ENCODE peak calls at places on chromosomes 5 and 9, in ten cellular contexts. E, V, C, I, F, O, Z, B, R and P are unnamed samples.

GRCh38 chr9:122088880-122089567 is 4.1 kb downstream of the TTLL11 start:
- DNase-seq in F (peak; percentile 48), R (no peak), Z (no peak), B (no peak), C (no peak), I (no peak), O (no peak), E (no peak), V (no peak), P (no peak)

GRCh38 chr5:53877243-53877642 is 316.8 kb downstream of the NDUFS4 start:
- DNase-seq in R (no peak), Z (peak; percentile 79), F (peak; percentile 77), B (no peak), V (no peak), I (no peak), C (no peak), O (peak; percentile 73), E (no peak), P (no peak)

GRCh38 chr5:126271141-126271540 is 152.1 kb upstream of the GRAMD2B start:
- DNase-seq in I (peak; percentile 63), V (no peak), F (no peak), R (no peak), Z (no peak), E (no peak), C (no peak), O (no peak), B (no peak), P (no peak)

GRCh38 chr5:155485344-155485743 is 471.8 kb downstream of the KIF4B start:
- DNase-seq in F (no peak), O (no peak), Z (no peak), E (no peak), I (no peak), C (no peak), B (no peak), R (no peak), V (no peak), P (no peak)

GRCh38 chr9:135523521-135524129 is 2.4 kb downstream of the LCN1 start:
- DNase-seq in O (no peak), V (no peak), B (no peak), I (no peak), R (peak; percentile 57), C (no peak), E (no peak), F (no peak), Z (no peak), P (no peak)

GRCh38 chr9:8649807-8650206 is 850.2 kb upstream of the DMAC1 start:
- DNase-seq in F (no peak), I (peak; percentile 12), E (no peak), O (no peak), R (no peak), Z (no peak), C (no peak), B (no peak), V (no peak), P (no peak)

GRCh38 chr5:141564216-141564692 is 54.5 kb downstream of the DIAPH1 start:
- DNase-seq in I (peak; percentile 59), V (peak; percentile 29), C (peak; percentile 78), E (no peak), O (peak; percentile 98), F (peak; percentile 86), B (peak; percentile 71), R (no peak), Z (peak; percentile 98), P (peak; percentile 68)

GRCh38 chr5:179577286-179577960 is 27.1 kb downstream of the RUFY1 start:
- DNase-seq in Z (no peak), I (no peak), F (no peak), V (no peak), B (no peak), O (no peak), E (no peak), C (no peak), R (no peak), P (no peak)

GRCh38 chr9:121226186-121226585 is 24.5 kb upstream of the RAB14 start:
- DNase-seq in C (no peak), Z (peak; percentile 47), R (no peak), B (no peak), F (peak; percentile 54), O (no peak), E (no peak), I (no peak), V (no peak), P (no peak)

GRCh38 chr5:61758711-61759110 is 426.7 kb downstream of the ZSWIM6 start:
- DNase-seq in B (no peak), E (no peak), O (no peak), R (no peak), V (no peak), C (no peak), Z (no peak), F (no peak), I (no peak), P (no peak)

GRCh38 chr5:65121880-65122436 is 353.2 kb downstream of the CWC27 start:
- DNase-seq in O (peak; percentile 51), C (no peak), R (no peak), I (no peak), Z (peak; percentile 95), F (peak; percentile 75), V (no peak), B (no peak), E (no peak), P (no peak)

GRCh38 chr5:32709789-32710334 is 1.3 kb upstream of the NPR3 start:
- DNase-seq in V (peak; percentile 9), Z (peak; percentile 84), R (peak; percentile 78), B (peak; percentile 48), O (peak; percentile 85), C (peak; percentile 71), E (peak; percentile 70), I (peak; percentile 5), F (peak; percentile 72), P (peak; percentile 67)

GRCh38 chr5:43193952-43194321 is 1.9 kb downstream of the NIM1K start:
- DNase-seq in B (no peak), V (no peak), R (no peak), C (no peak), E (no peak), O (no peak), F (peak; percentile 41), Z (no peak), I (peak; percentile 11), P (no peak)

GRCh38 chr9:124870723-124871122 is 8.8 kb downstream of the ARPC5L start:
- DNase-seq in O (no peak), V (no peak), Z (no peak), F (no peak), E (no peak), I (no peak), C (no peak), R (no peak), B (no peak), P (no peak)

GRCh38 chr9:37026085-37026935 is 7.8 kb downstream of the PAX5 start:
- DNase-seq in F (no peak), Z (no peak), R (no peak), C (no peak), V (no peak), I (no peak), B (no peak), E (no peak), O (no peak), P (no peak)
- TF ChIP-seq CTCF in F (no peak), Z (no peak), R (no peak), C (no peak), V (no peak), I (no peak), B (peak; percentile 17), E (no peak), O (no peak), P (no peak)

DNA sequence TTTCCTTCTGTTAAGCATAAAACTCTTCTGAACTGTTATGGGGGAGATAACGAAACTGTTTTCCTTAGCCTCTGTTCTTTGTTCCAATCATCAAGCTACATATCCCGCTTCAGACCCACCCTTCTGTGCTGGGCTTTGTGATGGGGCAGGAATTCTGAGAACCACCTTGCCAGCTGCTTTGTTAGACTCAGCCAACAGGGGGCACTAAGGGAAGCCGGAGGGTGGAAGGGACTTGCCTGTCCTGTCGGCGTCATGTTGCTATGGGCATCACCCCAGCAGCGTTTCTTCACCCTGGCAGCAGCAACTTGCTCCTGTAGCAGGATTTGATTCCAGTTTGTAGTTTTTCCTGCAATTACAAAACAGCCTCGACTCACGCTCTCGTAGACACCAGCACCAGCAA is 169.1 kb downstream of the CAAP1 start:
- DNase-seq in B (no peak), E (no peak), F (no peak), Z (peak; percentile 36), I (no peak), C (peak; percentile 12), R (no peak), O (peak; percentile 2), V (no peak), P (peak; percentile 24)
- TF ChIP-seq CTCF in B (peak; percentile 73), E (peak; percentile 9), F (peak; percentile 22), Z (peak; percentile 59), I (peak; percentile 27), C (no peak), R (peak; percentile 69), O (peak; percentile 35), V (no peak), P (peak; percentile 38)

DNA sequence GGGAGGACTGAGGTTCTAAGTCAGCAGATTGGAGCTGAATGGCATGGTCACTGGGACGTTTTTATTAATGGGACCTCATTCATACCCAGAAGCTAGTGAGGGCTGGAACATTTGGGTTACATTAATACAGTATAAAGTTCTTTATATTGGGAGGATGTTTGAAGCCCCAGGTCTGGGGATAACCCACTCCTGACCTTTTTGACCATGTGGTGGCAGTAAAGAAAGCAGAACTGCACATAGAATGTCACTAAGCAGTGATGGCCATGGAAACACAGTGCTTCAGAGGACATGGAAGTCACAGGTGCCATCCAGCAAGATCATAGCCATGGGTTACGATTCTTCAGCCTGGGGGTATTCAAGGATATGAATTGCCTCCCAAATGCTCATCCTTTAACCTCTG is 176.0 kb downstream of the ATP10B start:
- DNase-seq in Z (no peak), E (no peak), C (no peak), B (no peak), I (no peak), R (no peak), O (no peak), F (no peak), V (no peak), P (no peak)
- TF ChIP-seq CTCF in Z (no peak), E (peak; percentile 11), C (no peak), B (peak; percentile 34), I (no peak), R (no peak), O (no peak), F (no peak), V (no peak), P (no peak)

GRCh38 chr9:91884746-91885687 is 65.0 kb downstream of the ROR2 start:
- DNase-seq in F (no peak), O (peak; percentile 47), I (no peak), B (no peak), E (no peak), Z (peak; percentile 31), C (no peak), R (no peak), V (no peak), P (no peak)

GRCh38 chr9:91884153-91884552 is 65.9 kb downstream of the ROR2 start:
- DNase-seq in V (no peak), E (no peak), I (no peak), B (no peak), Z (no peak), C (no peak), R (no peak), F (no peak), O (no peak), P (no peak)

GRCh38 chr9:91883503-91883902 is 66.5 kb downstream of the ROR2 start:
- DNase-seq in Z (no peak), R (no peak), B (no peak), I (no peak), C (no peak), O (no peak), V (no peak), F (no peak), E (no peak), P (no peak)

GRCh38 chr9:91880378-91880972 is 69.6 kb downstream of the ROR2 start:
- DNase-seq in I (no peak), B (no peak), O (no peak), E (no peak), Z (no peak), V (no peak), C (no peak), R (no peak), F (no peak), P (no peak)

GRCh38 chr9:91882628-91883027 is 67.4 kb downstream of the ROR2 start:
- DNase-seq in I (no peak), B (no peak), C (no peak), E (no peak), R (no peak), V (no peak), F (no peak), Z (no peak), O (no peak), P (no peak)
- TF ChIP-seq CTCF in I (no peak), B (peak; percentile 5), C (no peak), E (no peak), R (no peak), V (no peak), F (no peak), Z (no peak), O (no peak), P (no peak)